ENCODE peak calls at places on chromosomes 6 and 20, in five cellular contexts. One of them, this sample, is unnamed.

GRCh38 chr6:165725201-165725600 is 62.2 kb upstream of the PDE10A start:
- DNase-seq in T follicular helper cell: no peak
- DNase-seq in renal cortical epithelial cell: no peak
- DNase-seq in Caco-2: no peak
- DNase-seq in HTR-8/SVneo: no peak
- DNase-seq in this sample: no peak

GRCh38 chr6:168916576-168917207 is 337.0 kb downstream of the THBS2 start:
- DNase-seq in T follicular helper cell: no peak
- DNase-seq in renal cortical epithelial cell: no peak
- DNase-seq in Caco-2: no peak
- DNase-seq in HTR-8/SVneo: no peak
- DNase-seq in this sample: no peak

GRCh38 chr6:168056892-168057527 is 22.0 kb downstream of the FRMD1 start:
- DNase-seq in T follicular helper cell: no peak
- DNase-seq in renal cortical epithelial cell: no peak
- DNase-seq in Caco-2: no peak
- DNase-seq in HTR-8/SVneo: no peak
- DNase-seq in this sample: no peak

GRCh38 chr6:136288566-136289326 is 900 bp downstream of the BCLAF1 start:
- DNase-seq in T follicular helper cell: peak
- DNase-seq in renal cortical epithelial cell: peak
- DNase-seq in Caco-2: peak
- DNase-seq in HTR-8/SVneo: peak
- DNase-seq in this sample: peak

GRCh38 chr6:144094731-144095133 is 641 bp downstream of the SF3B5 start:
- DNase-seq in T follicular helper cell: no peak
- DNase-seq in renal cortical epithelial cell: no peak
- DNase-seq in Caco-2: no peak
- DNase-seq in HTR-8/SVneo: no peak
- DNase-seq in this sample: no peak

GRCh38 chr6:125991653-125992052 is 5.3 kb downstream of the TRMT11 start:
- DNase-seq in T follicular helper cell: no peak
- DNase-seq in renal cortical epithelial cell: peak
- DNase-seq in Caco-2: no peak
- DNase-seq in HTR-8/SVneo: no peak
- DNase-seq in this sample: no peak

GRCh38 chr6:152378154-152378553 is 259.0 kb downstream of the SYNE1 start:
- DNase-seq in T follicular helper cell: no peak
- DNase-seq in renal cortical epithelial cell: peak
- DNase-seq in Caco-2: no peak
- DNase-seq in HTR-8/SVneo: peak
- DNase-seq in this sample: no peak

GRCh38 chr20:54429364-54429763 is 46.0 kb upstream of the DOK5 start:
- DNase-seq in T follicular helper cell: no peak
- DNase-seq in renal cortical epithelial cell: peak
- DNase-seq in Caco-2: no peak
- DNase-seq in HTR-8/SVneo: no peak
- DNase-seq in this sample: no peak

GRCh38 chr6:133646021-133646682 is 242.8 kb upstream of the TCF21 start:
- DNase-seq in T follicular helper cell: no peak
- DNase-seq in renal cortical epithelial cell: peak
- DNase-seq in Caco-2: no peak
- DNase-seq in HTR-8/SVneo: peak
- DNase-seq in this sample: no peak

GRCh38 chr20:61919239-61919638 is 146.4 kb downstream of the TAF4 start:
- DNase-seq in T follicular helper cell: no peak
- DNase-seq in renal cortical epithelial cell: no peak
- DNase-seq in Caco-2: no peak
- DNase-seq in HTR-8/SVneo: no peak
- DNase-seq in this sample: no peak

GRCh38 chr6:42224222-42225042 is 6.8 kb upstream of the MRPS10 start:
- DNase-seq in T follicular helper cell: no peak
- DNase-seq in renal cortical epithelial cell: peak
- DNase-seq in Caco-2: no peak
- DNase-seq in HTR-8/SVneo: peak
- DNase-seq in this sample: no peak

GRCh38 chr6:154993026-154993425 is 2.1 kb upstream of the TIAM2 start:
- DNase-seq in T follicular helper cell: no peak
- DNase-seq in renal cortical epithelial cell: peak
- DNase-seq in Caco-2: no peak
- DNase-seq in HTR-8/SVneo: no peak
- DNase-seq in this sample: no peak

GRCh38 chr20:55540013-55540412 is 465.3 kb downstream of the CBLN4 start:
- DNase-seq in T follicular helper cell: no peak
- DNase-seq in renal cortical epithelial cell: no peak
- DNase-seq in Caco-2: no peak
- DNase-seq in HTR-8/SVneo: no peak
- DNase-seq in this sample: no peak

This sample was measured in COR-L47.